ENCODE peak calls at places on chromosome 7, in four cellular contexts. K is MCF 10A, E is T follicular helper cell, O is EL. W is an unnamed sample.

GRCh38 chr7:55019691-55020480 is 1.1 kb downstream of the EGFR start:
- DNase-seq in K (peak), E (no peak), O (peak), W (no peak)

GRCh38 chr7:71868797-71869196 is 543.3 kb downstream of the CALN1 start:
- DNase-seq in K (no peak), E (no peak), O (no peak), W (no peak)

GRCh38 chr7:4682621-4683042 is 537 bp downstream of the FOXK1 start:
- DNase-seq in K (peak), E (peak), O (peak), W (peak)

GRCh38 chr7:13017325-13017853 is 330.0 kb downstream of the ARL4A start:
- DNase-seq in K (peak), E (no peak), O (peak), W (no peak)

GRCh38 chr7:13979671-13980438 is 9.6 kb downstream of the ETV1 start:
- DNase-seq in K (peak), E (no peak), O (peak), W (no peak)

GRCh38 chr7:116231543-116232401 is 21.4 kb downstream of the TES start:
- DNase-seq in K (peak), E (no peak), O (peak), W (no peak)

GRCh38 chr7:87220734-87221215 is 1.2 kb upstream of the TMEM243 start:
- DNase-seq in K (no peak), E (no peak), O (peak), W (no peak)

GRCh38 chr7:5479133-5479745 is 55.6 kb upstream of the TNRC18 start:
- DNase-seq in K (no peak), E (no peak), O (no peak), W (no peak)

GRCh38 chr7:42262907-42263466 is 26.0 kb upstream of the GLI3 start:
- DNase-seq in K (peak), E (no peak), O (peak), W (no peak)

GRCh38 chr7:132609906-132610520 is 33.7 kb upstream of the PLXNA4 start:
- DNase-seq in K (no peak), E (no peak), O (no peak), W (no peak)

GRCh38 chr7:156073366-156074052 is 261.2 kb upstream of the SHH start:
- DNase-seq in K (no peak), E (no peak), O (no peak), W (no peak)

GRCh38 chr7:25207887-25208286 is 20.4 kb downstream of the NPVF start:
- DNase-seq in K (no peak), E (no peak), O (no peak), W (no peak)

GRCh38 chr7:15446280-15446679 is 115.5 kb downstream of the AGMO start:
- DNase-seq in K (no peak), E (no peak), O (no peak), W (no peak)

GRCh38 chr7:135731131-135731530 is 3.1 kb upstream of the SLC13A4 start:
- DNase-seq in K (no peak), E (no peak), O (no peak), W (no peak)

GRCh38 chr7:151179287-151179860 is 7.7 kb downstream of the ASB10 start:
- DNase-seq in K (no peak), E (no peak), O (no peak), W (no peak)

GRCh38 chr7:93426297-93426696 is 148.2 kb downstream of the CALCR start:
- DNase-seq in K (no peak), E (no peak), O (no peak), W (no peak)

GRCh38 chr7:28626629-28627262 is 214.4 kb downstream of the CREB5 start:
- DNase-seq in K (peak), E (no peak), O (peak), W (no peak)

GRCh38 chr7:98807306-98807880 is 62.4 kb downstream of the TMEM130 start:
- DNase-seq in K (no peak), E (no peak), O (no peak), W (no peak)

GRCh38 chr7:142718314-142718713 is 31.0 kb upstream of the PRSS1 start:
- DNase-seq in K (no peak), E (no peak), O (no peak), W (no peak)

GRCh38 chr7:33722383-33723096 is 182.8 kb upstream of the BMPER start:
- DNase-seq in K (peak), E (no peak), O (peak), W (no peak)

GRCh38 chr7:112157072-112157471 is 49.1 kb downstream of the DOCK4 start:
- DNase-seq in K (peak), E (no peak), O (peak), W (no peak)

W was measured in T-helper 9 cell.